ENCODE peak calls at places on chromosomes 1 and 21, in six cellular contexts. K is cardiac muscle cell, E is uterus, X is AG04449, D is GM06990, S is tibial nerve. F is an unnamed sample.

GRCh38 chr21:45512626-45513002 is 29.6 kb downstream of the SLC19A1 start:
- DNase-seq in D (no peak), K (no peak), S (no peak), E (no peak), X (no peak), F (no peak)

GRCh38 chr1:200029624-200030074 is 2.1 kb downstream of the NR5A2 start:
- DNase-seq in X (no peak), D (no peak), E (no peak), K (no peak), S (no peak), F (no peak)

GRCh38 chr1:73604739-73605138 is 593.2 kb downstream of the LRRIQ3 start:
- DNase-seq in X (no peak), S (no peak), E (no peak), D (no peak), K (no peak), F (no peak)

GRCh38 chr1:61979729-61980128 is 214.9 kb upstream of the L1TD1 start:
- DNase-seq in S (no peak), D (no peak), E (no peak), K (no peak), X (no peak), F (no peak)

GRCh38 chr1:180198186-180198585 is 31.9 kb upstream of the LHX4 start:
- DNase-seq in K (no peak), X (no peak), D (no peak), E (no peak), S (no peak), F (no peak)

GRCh38 chr1:165871311-165872067 is 44.1 kb downstream of the UCK2 start:
- DNase-seq in K (no peak), D (peak), X (no peak), S (no peak), E (no peak), F (peak)

GRCh38 chr1:192491804-192492554 is 83.6 kb upstream of the RGS1 start:
- DNase-seq in S (no peak), D (no peak), E (no peak), K (no peak), X (no peak), F (no peak)

GRCh38 chr1:178633068-178633467 is 92.0 kb upstream of the RALGPS2 start:
- DNase-seq in S (no peak), E (no peak), X (peak), K (no peak), D (no peak), F (no peak)

DNA sequence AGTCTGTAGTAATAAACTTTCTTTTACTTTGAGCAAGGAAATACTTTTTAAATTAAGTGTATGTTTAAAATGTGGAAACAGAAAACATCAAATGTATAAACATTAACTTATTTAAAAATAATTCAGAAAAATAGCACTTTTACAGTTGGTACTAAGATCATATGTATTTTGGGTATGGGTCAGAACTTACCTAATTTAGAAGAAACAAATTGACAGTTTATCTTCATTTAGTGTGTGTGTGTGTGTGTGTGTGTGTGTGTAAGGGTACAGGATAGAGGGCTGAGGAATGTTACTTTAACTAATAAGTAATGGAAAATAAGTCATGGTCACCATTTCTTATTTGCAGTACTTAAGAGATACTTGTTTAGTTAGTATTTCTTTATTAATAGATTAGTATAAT is 3.3 kb downstream of the MAN1A2 start:
- DNase-seq in X (no peak), E (no peak), D (no peak), S (no peak), K (no peak), F (no peak)
- H3K4me3 ChIP-seq in X (peak), E (no peak), D (peak), S (no peak), K (peak), F (peak)

GRCh38 chr1:23215291-23215690 is 2.0 kb downstream of the HTR1D start:
- DNase-seq in E (no peak), K (no peak), S (no peak), X (no peak), D (no peak), F (no peak)

GRCh38 chr1:23217421-23218115 is at the start of gene HTR1D:
- DNase-seq in E (no peak), D (no peak), K (peak), X (no peak), S (no peak), F (no peak)

GRCh38 chr1:23216771-23217420 is 406 bp downstream of the HTR1D start:
- DNase-seq in E (no peak), X (no peak), S (no peak), D (no peak), K (peak), F (no peak)

GRCh38 chr1:23214640-23215039 is 2.7 kb downstream of the HTR1D start:
- DNase-seq in E (no peak), S (no peak), K (no peak), X (no peak), D (no peak), F (no peak)

GRCh38 chr1:23215751-23216449 is 1.4 kb downstream of the HTR1D start:
- DNase-seq in X (no peak), D (no peak), K (peak), S (no peak), E (no peak), F (no peak)
- H3K4me3 ChIP-seq in X (no peak), D (no peak), K (no peak), S (no peak), E (no peak), F (no peak)

GRCh38 chr1:111471538-111471937 is 2.2 kb upstream of the C1orf162 start:
- DNase-seq in D (no peak), E (no peak), S (no peak), K (no peak), X (no peak), F (no peak)
- H3K4me3 ChIP-seq in D (no peak), E (no peak), S (no peak), K (no peak), X (no peak), F (no peak)

DNA sequence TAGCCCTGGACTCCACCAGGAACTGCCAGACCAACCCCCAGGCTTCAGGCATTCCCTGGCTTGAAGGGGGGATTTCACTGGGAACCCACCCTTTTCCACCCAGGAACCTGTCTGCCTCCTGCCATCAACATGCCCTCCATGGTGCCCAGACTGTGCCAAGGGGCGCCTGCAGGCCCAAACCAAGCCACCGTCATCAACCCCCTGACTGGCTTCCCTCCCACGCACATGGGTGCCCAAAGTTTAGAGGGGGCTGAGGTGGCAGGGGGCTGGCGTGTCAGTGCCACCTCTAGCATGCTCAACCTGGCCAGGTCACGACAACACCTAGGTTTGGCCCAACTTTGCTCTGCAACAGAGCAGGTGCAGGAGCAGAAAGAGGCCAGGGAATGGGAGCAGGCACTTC is 43.4 kb downstream of the ZBTB8OS start:
- DNase-seq in E (no peak), S (no peak), D (no peak), K (no peak), X (no peak), F (no peak)
- H3K4me3 ChIP-seq in E (no peak), S (no peak), D (no peak), K (no peak), X (no peak), F (no peak)

DNA sequence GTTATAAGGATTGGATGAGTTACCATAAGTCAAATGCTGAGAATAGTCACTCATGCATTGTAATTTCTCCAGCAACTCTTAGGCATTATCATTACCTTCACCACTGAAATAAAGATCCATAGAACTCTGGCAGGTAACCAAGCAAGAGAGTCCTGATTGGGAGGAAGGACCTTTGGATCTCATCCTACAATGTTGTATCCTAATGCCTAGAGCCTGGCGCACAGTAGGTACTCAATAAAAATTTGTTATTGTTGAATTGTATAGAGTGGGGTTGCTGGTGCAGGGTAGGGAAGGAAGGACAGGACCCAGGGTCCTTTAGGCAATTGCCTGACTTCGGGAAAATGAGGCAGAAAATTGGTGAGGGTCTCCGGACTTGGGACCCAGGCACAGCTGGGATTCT is 95.2 kb downstream of the TBX19 start:
- DNase-seq in S (no peak), D (no peak), X (no peak), K (no peak), E (no peak), F (no peak)
- H3K4me3 ChIP-seq in S (no peak), D (no peak), X (no peak), K (no peak), E (no peak), F (no peak)

DNA sequence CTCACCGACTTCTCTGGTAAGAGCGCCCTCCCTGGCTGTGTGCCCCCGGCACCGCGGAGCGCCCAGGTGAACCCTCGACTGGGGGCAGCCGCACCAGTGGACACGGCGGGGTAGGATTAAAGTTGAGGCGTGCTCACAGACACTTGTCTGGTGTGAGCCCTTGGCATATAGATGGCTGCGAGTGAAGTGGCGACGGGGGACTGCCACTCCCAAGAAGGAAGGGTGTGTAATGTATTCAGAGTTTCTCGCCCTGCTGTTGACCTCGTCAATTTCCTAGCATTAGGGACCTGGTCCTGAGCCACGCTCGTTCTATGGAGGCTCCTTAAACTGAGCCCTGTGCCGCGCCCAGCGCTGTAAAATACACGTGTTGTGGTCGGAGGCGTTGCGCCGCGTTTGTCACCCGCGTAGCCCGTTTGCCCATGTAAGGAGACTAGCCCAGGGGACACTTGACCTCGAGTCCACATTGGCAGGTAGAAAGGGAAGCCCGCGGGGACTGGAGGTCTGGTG is 545 bp downstream of the EVA1C start:
- DNase-seq in E (peak), X (no peak), D (no peak), S (peak), K (no peak), F (no peak)
- H3K4me3 ChIP-seq in E (peak), X (peak), D (no peak), S (peak), K (peak), F (no peak)

GRCh38 chr1:44670751-44671640 is 3.3 kb downstream of the TMEM53 start:
- DNase-seq in X (no peak), K (no peak), D (no peak), E (no peak), S (no peak), F (no peak)

GRCh38 chr1:44673675-44674112 is 587 bp downstream of the TMEM53 start:
- DNase-seq in S (no peak), E (no peak), K (no peak), D (no peak), X (no peak), F (no peak)

GRCh38 chr1:44672956-44673674 is 1.2 kb downstream of the TMEM53 start:
- DNase-seq in S (no peak), K (no peak), E (no peak), X (no peak), D (no peak), F (no peak)

GRCh38 chr1:44674113-44675000 is at the start of the genes ARMH1 and TMEM53:
- DNase-seq in D (peak), S (peak), E (peak), X (peak), K (peak), F (peak)

DNA sequence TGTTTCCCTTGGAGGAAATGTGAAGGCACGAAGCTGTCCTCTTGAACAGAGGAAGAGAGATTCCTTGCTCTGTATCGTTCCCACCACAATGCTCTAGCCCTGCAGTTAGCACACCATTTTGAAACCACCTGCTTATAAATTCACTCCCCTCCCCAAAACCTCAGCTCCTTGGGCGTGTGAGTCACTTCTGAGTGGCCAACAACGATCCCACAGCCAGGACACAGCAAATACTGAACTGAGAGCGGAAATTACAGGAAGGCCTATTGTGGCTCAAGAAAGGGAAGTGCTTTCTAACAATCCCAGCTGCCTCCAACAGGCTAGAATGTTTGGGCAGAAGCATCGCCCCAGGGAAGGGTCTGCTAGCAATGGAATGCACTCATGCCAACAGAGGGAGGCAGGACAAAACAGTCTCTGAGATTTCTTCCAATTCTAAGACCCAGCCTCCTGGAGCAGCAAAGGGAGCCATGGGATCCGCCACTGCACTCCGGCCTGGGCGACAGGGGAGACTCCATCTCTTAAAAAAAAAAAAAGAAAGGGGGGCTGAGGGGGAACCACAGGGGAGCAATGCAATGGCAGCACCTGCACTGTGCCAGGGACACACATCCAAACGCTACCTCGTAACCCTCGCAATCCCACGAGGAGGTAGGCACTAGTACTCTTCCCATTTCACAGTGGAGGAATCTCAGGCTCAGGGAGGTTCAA is 1.9 kb downstream of the TMEM53 start:
- DNase-seq in E (no peak), S (no peak), D (no peak), X (no peak), K (no peak), F (peak)
- H3K4me3 ChIP-seq in E (no peak), S (no peak), D (no peak), X (no peak), K (no peak), F (peak)

GRCh38 chr21:14541840-14542495 is 4.1 kb downstream of the SAMSN1 start:
- DNase-seq in S (no peak), D (no peak), X (no peak), E (no peak), K (no peak), F (no peak)

GRCh38 chr21:14545906-14546480 is at the start of gene SAMSN1:
- DNase-seq in K (no peak), S (no peak), E (no peak), D (no peak), X (no peak), F (peak)

GRCh38 chr21:14543983-14544382 is 2.1 kb downstream of the SAMSN1 start:
- DNase-seq in S (no peak), D (no peak), K (no peak), E (no peak), X (no peak), F (no peak)

GRCh38 chr21:14538477-14538876 is 7.6 kb downstream of the SAMSN1 start:
- DNase-seq in S (no peak), K (no peak), E (no peak), D (no peak), X (no peak), F (no peak)

GRCh38 chr21:14542638-14543037 is 3.5 kb downstream of the SAMSN1 start:
- DNase-seq in X (no peak), E (no peak), K (no peak), D (no peak), S (no peak), F (no peak)
- H3K4me3 ChIP-seq in X (no peak), E (no peak), K (no peak), D (peak), S (no peak), F (peak)